ENCODE peak calls at places on chromosomes 16 and 17, in six cellular contexts. I is NCI-H2081; S is ovary; A is SW 1271; O is activated T-helper 9 cell treated with anti-CD3 and anti-CD28 coated beads, Interleukin-2, amount 50 U/mL, for 16 hours; U is T-helper 2 cell. Y is an unnamed sample.

GRCh38 chr17:6505425-6506142 is 50.8 kb downstream of the PITPNM3 start:
- DNase-seq in I (no peak), S (no peak), A (peak; percentile 24), O (no peak), U (no peak), Y (no peak)

GRCh38 chr17:9251273-9251672 is 230.0 kb downstream of the NTN1 start:
- DNase-seq in I (no peak), S (no peak), A (no peak), O (no peak), U (no peak), Y (no peak)

GRCh38 chr16:57600048-57600835 is 28.2 kb upstream of the ADGRG1 start:
- DNase-seq in I (peak; percentile 42), S (no peak), A (peak; percentile 15), O (no peak), U (no peak), Y (no peak)

GRCh38 chr16:67415872-67416793 is at the start of gene ZDHHC1:
- DNase-seq in I (peak; percentile 48), S (peak; percentile 81), A (peak; percentile 28), O (peak; percentile 25), U (no peak), Y (peak; percentile 55)

GRCh38 chr17:35536664-35537160 is 766 bp downstream of the SLFN12L start:
- DNase-seq in I (no peak), S (no peak), A (no peak), O (no peak), U (no peak), Y (no peak)

GRCh38 chr17:48498168-48498840 is 32.5 kb downstream of the HOXB1 start:
- DNase-seq in I (peak; percentile 96), S (no peak), A (no peak), O (no peak), U (no peak), Y (no peak)

GRCh38 chr16:57134982-57135381 is 42.6 kb downstream of the CPNE2 start:
- DNase-seq in I (peak; percentile 83), S (no peak), A (no peak), O (no peak), U (no peak), Y (no peak)

GRCh38 chr17:7383742-7384488 is 3.0 kb downstream of the TNK1 start:
- DNase-seq in I (peak; percentile 37), S (peak; percentile 56), A (no peak), O (peak; percentile 69), U (peak; percentile 66), Y (no peak)

GRCh38 chr16:87076950-87077749 is 240.0 kb downstream of the C16orf95 start:
- DNase-seq in I (no peak), S (no peak), A (peak; percentile 45), O (no peak), U (no peak), Y (no peak)

GRCh38 chr16:30875881-30876791 is 17.7 kb downstream of the BCL7C start:
- DNase-seq in I (no peak), S (no peak), A (peak; percentile 22), O (no peak), U (no peak), Y (peak; percentile 74)

GRCh38 chr17:3004925-3005324 is 58.5 kb downstream of the OR1D5 start:
- DNase-seq in I (no peak), S (no peak), A (no peak), O (no peak), U (no peak), Y (no peak)

GRCh38 chr17:10155334-10156081 is 42.9 kb downstream of the GAS7 start:
- DNase-seq in I (no peak), S (no peak), A (no peak), O (no peak), U (no peak), Y (no peak)

GRCh38 chr16:67862623-67863583 is 9.9 kb upstream of the EDC4 start:
- DNase-seq in I (no peak), S (no peak), A (no peak), O (no peak), U (no peak), Y (no peak)

GRCh38 chr16:57837305-57838125 is 35.2 kb upstream of the KIFC3 start:
- DNase-seq in I (no peak), S (no peak), A (no peak), O (no peak), U (no peak), Y (peak; percentile 23)

GRCh38 chr17:6555331-6556120 is 829 bp downstream of the PITPNM3 start:
- DNase-seq in I (no peak), S (peak; percentile 57), A (no peak), O (no peak), U (no peak), Y (no peak)

GRCh38 chr16:22948603-22949368 is 134.8 kb downstream of the HS3ST2 start:
- DNase-seq in I (peak; percentile 54), S (peak; percentile 24), A (peak; percentile 33), O (peak; percentile 6), U (no peak), Y (peak; percentile 19)

GRCh38 chr16:31734265-31734664 is 139.3 kb upstream of the ZNF267 start:
- DNase-seq in I (no peak), S (no peak), A (no peak), O (no peak), U (no peak), Y (no peak)

GRCh38 chr17:73103661-73104335 is 11.3 kb upstream of the SLC39A11 start:
- DNase-seq in I (no peak), S (no peak), A (no peak), O (no peak), U (no peak), Y (no peak)

GRCh38 chr17:16928406-16929280 is 43.3 kb downstream of the TNFRSF13B start:
- DNase-seq in I (no peak), S (no peak), A (no peak), O (no peak), U (no peak), Y (no peak)

GRCh38 chr16:17602678-17603077 is 131.9 kb upstream of the XYLT1 start:
- DNase-seq in I (no peak), S (no peak), A (no peak), O (no peak), U (no peak), Y (no peak)

GRCh38 chr17:46109603-46110189 is 83.5 kb downstream of the KANSL1 start:
- DNase-seq in I (no peak), S (no peak), A (no peak), O (no peak), U (no peak), Y (no peak)

GRCh38 chr17:80940171-80941123 is 51.2 kb upstream of the CHMP6 start:
- DNase-seq in I (no peak), S (no peak), A (no peak), O (no peak), U (peak; percentile 6), Y (no peak)

GRCh38 chr16:24523569-24523968 is 15.8 kb upstream of the RBBP6 start:
- DNase-seq in I (no peak), S (no peak), A (no peak), O (no peak), U (no peak), Y (no peak)

GRCh38 chr17:68566145-68566738 is 34.9 kb downstream of the FAM20A start:
- DNase-seq in I (no peak), S (no peak), A (no peak), O (no peak), U (no peak), Y (no peak)

GRCh38 chr17:42554250-42555121 is 1.8 kb downstream of the HSD17B1 start:
- DNase-seq in I (peak; percentile 88), S (peak; percentile 92), A (peak; percentile 77), O (peak; percentile 58), U (peak; percentile 43), Y (peak; percentile 83)

GRCh38 chr16:4652561-4652960 is 27.9 kb downstream of the MGRN1 start:
- DNase-seq in I (no peak), S (no peak), A (no peak), O (no peak), U (no peak), Y (no peak)

GRCh38 chr17:61383689-61384201 is 15.9 kb upstream of the TBX2 start:
- DNase-seq in I (no peak), S (no peak), A (no peak), O (no peak), U (no peak), Y (no peak)

GRCh38 chr17:8629371-8630226 is 926 bp downstream of the MYH10 start:
- DNase-seq in I (peak; percentile 20), S (peak; percentile 58), A (no peak), O (peak; percentile 5), U (no peak), Y (peak; percentile 0)

GRCh38 chr17:49822829-49823228 is 25.0 kb downstream of the TAC4 start:
- DNase-seq in I (no peak), S (no peak), A (no peak), O (no peak), U (no peak), Y (no peak)

GRCh38 chr16:84416407-84417321 is 48.3 kb downstream of the ATP2C2 start:
- DNase-seq in I (no peak), S (no peak), A (no peak), O (no peak), U (no peak), Y (no peak)

GRCh38 chr16:57140866-57141668 is 44.8 kb downstream of the PSME3IP1 start:
- DNase-seq in I (no peak), S (no peak), A (no peak), O (no peak), U (no peak), Y (no peak)

Y was measured in NCI-H2227 treated with DMSO at 0.1 percent for 48 hours.